ENCODE peak calls at places on chromosomes 5 and 9, in six cellular contexts. A is WERI-Rb-1; N is NK-92 treated with Interleukin-12 subunit alpha and Interleukin-12 subunit beta, amount 100 ng/mL, for 24 hours; D is stimulated activated naive B cell treated with anti-CD40 and anti-IgM and Interleukin-4, amounts not matched to agents 10 μg/mL and 1 μg/mL and 100 μg/mL, for 72 hours; U is colonic mucosa; L is mammary epithelial cell. X is an unnamed sample.

GRCh38 chr5:91296691-91297143 is 86.4 kb downstream of the ARRDC3 start:
- DNase-seq in A (no peak), N (no peak), D (no peak), U (no peak), L (peak), X (no peak)

GRCh38 chr5:38316544-38317224 is 58.3 kb downstream of the EGFLAM start:
- DNase-seq in A (peak), N (no peak), D (no peak), U (no peak), L (no peak), X (no peak)

GRCh38 chr5:24368121-24368520 is 276.7 kb downstream of the CDH10 start:
- DNase-seq in A (no peak), N (no peak), D (no peak), U (no peak), L (no peak), X (no peak)

GRCh38 chr5:65802820-65803219 is 80.8 kb downstream of the NLN start:
- DNase-seq in A (no peak), N (no peak), D (no peak), U (no peak), L (no peak), X (no peak)

GRCh38 chr5:34449639-34450038 is 206.5 kb upstream of the RAI14 start:
- DNase-seq in A (no peak), N (no peak), D (no peak), U (no peak), L (no peak), X (no peak)

GRCh38 chr9:96363175-96363967 is 20.1 kb downstream of the SLC35D2 start:
- DNase-seq in A (no peak), N (no peak), D (no peak), U (no peak), L (no peak), X (no peak)

GRCh38 chr5:16539169-16539666 is 73.6 kb upstream of the ZNF622 start:
- DNase-seq in A (no peak), N (no peak), D (no peak), U (peak), L (peak), X (no peak)

GRCh38 chr9:133142657-133143592 is 20.8 kb downstream of the GBGT1 start:
- DNase-seq in A (peak), N (no peak), D (no peak), U (peak), L (no peak), X (peak)

GRCh38 chr9:2477755-2478154 is 143.8 kb upstream of the VLDLR start:
- DNase-seq in A (no peak), N (no peak), D (no peak), U (no peak), L (no peak), X (no peak)

GRCh38 chr5:121432-121831 is 29.5 kb downstream of the PLEKHG4B start:
- DNase-seq in A (no peak), N (no peak), D (no peak), U (no peak), L (no peak), X (no peak)

GRCh38 chr5:125835293-125836172 is 587.7 kb upstream of the GRAMD2B start:
- DNase-seq in A (peak), N (no peak), D (peak), U (peak), L (no peak), X (no peak)